ENCODE peak calls at places on chromosomes 2 and 18, in four cellular contexts. O, W, F and A are unnamed samples.

GRCh38 chr2:211946960-211947359 is 591.6 kb downstream of the ERBB4 start:
- DNase-seq in O (no peak), W (no peak), F (no peak), A (no peak)

GRCh38 chr2:173574713-173575112 is 220.0 kb downstream of the CDCA7 start:
- DNase-seq in O (no peak), W (peak; percentile 35), F (no peak), A (no peak)

GRCh38 chr2:201500534-201500933 is 49.0 kb downstream of the STRADB start:
- DNase-seq in O (no peak), W (peak; percentile 13), F (no peak), A (no peak)

GRCh38 chr2:25606892-25607291 is 66.5 kb downstream of the DTNB start:
- DNase-seq in O (peak; percentile 71), W (peak; percentile 40), F (no peak), A (no peak)

GRCh38 chr2:175640655-175641054 is 361.4 kb downstream of the LNPK start:
- DNase-seq in O (no peak), W (no peak), F (no peak), A (no peak)

GRCh38 chr2:178084273-178084672 is 11.7 kb upstream of the PDE11A start:
- DNase-seq in O (no peak), W (no peak), F (no peak), A (no peak)

GRCh38 chr2:29233428-29233827 is 118.2 kb downstream of the CLIP4 start:
- DNase-seq in O (peak; percentile 44), W (no peak), F (no peak), A (no peak)

GRCh38 chr2:99085400-99085799 is 56.1 kb upstream of the C2orf15 start:
- DNase-seq in O (peak; percentile 29), W (peak; percentile 17), F (no peak), A (no peak)

GRCh38 chr18:4871197-4871596 is 325.9 kb downstream of the AKAIN1 start:
- DNase-seq in O (no peak), W (no peak), F (no peak), A (no peak)

GRCh38 chr2:39608690-39609457 is 56.8 kb upstream of the TMEM178A start:
- DNase-seq in O (no peak), W (no peak), F (no peak), A (no peak)

GRCh38 chr2:96259497-96259921 is 6.3 kb downstream of the TMEM127 start:
- DNase-seq in O (peak; percentile 21), W (no peak), F (no peak), A (no peak)

GRCh38 chr2:168490916-168491605 is 35.0 kb downstream of the CERS6 start:
- DNase-seq in O (no peak), W (no peak), F (no peak), A (no peak)